ENCODE peak calls at places on chromosome 11, in five cellular contexts. D is ascending aorta, I is heart right ventricle, S is mesothelial cell of epicardium, P is GM13976. O is an unnamed sample.

GRCh38 chr11:69801513-69802335 is 17.5 kb downstream of the FGF3 start:
- DNase-seq in I (no peak), D (no peak), S (peak), P (peak), O (peak)

GRCh38 chr11:11611381-11611780 is 10.4 kb downstream of the GALNT18 start:
- DNase-seq in P (no peak), S (no peak), I (peak), D (no peak), O (no peak)

GRCh38 chr11:65274734-65275682 is 13.2 kb downstream of the POLA2 start:
- DNase-seq in I (peak), S (peak), P (peak), D (peak), O (peak)

GRCh38 chr11:68826726-68827125 is 15.0 kb downstream of the CPT1A start:
- DNase-seq in S (no peak), D (no peak), P (no peak), I (no peak), O (no peak)

GRCh38 chr11:13140873-13141655 is 131.9 kb downstream of the RASSF10 start:
- DNase-seq in D (no peak), I (no peak), S (no peak), P (no peak), O (no peak)

GRCh38 chr11:17991799-17992433 is 20.9 kb downstream of the SERGEF start:
- DNase-seq in S (no peak), I (peak), D (no peak), P (peak), O (peak)

GRCh38 chr11:16226245-16226644 is 130.1 kb downstream of the SOX6 start:
- DNase-seq in S (no peak), I (peak), D (no peak), P (no peak), O (no peak)

GRCh38 chr11:127136438-127136837 is 135.9 kb upstream of the KIRREL3 start:
- DNase-seq in P (no peak), S (no peak), D (no peak), I (no peak), O (no peak)

GRCh38 chr11:121522043-121522941 is 69.5 kb upstream of the SORL1-AS1 start:
- DNase-seq in S (no peak), D (no peak), P (no peak), I (no peak), O (no peak)

GRCh38 chr11:111088872-111089271 is 156.7 kb upstream of the POU2AF2 start:
- DNase-seq in P (no peak), D (no peak), I (no peak), S (no peak), O (no peak)

GRCh38 chr11:69368119-69368880 is 74.3 kb downstream of the MYEOV start:
- DNase-seq in I (peak), S (no peak), P (no peak), D (peak), O (no peak)

GRCh38 chr11:93519179-93519578 is 24.0 kb downstream of the SMCO4 start:
- DNase-seq in D (no peak), I (no peak), S (no peak), P (no peak), O (no peak)

GRCh38 chr11:68439355-68440065 is 21.0 kb upstream of the PPP6R3 start:
- DNase-seq in D (no peak), P (no peak), S (no peak), I (no peak), O (no peak)

GRCh38 chr11:291281-292210 is 2.6 kb downstream of the PGGHG start:
- DNase-seq in S (no peak), P (no peak), I (no peak), D (no peak), O (no peak)

GRCh38 chr11:32034149-32034548 is 56.7 kb upstream of the RCN1 start:
- DNase-seq in P (no peak), I (no peak), S (no peak), D (no peak), O (no peak)

DNA sequence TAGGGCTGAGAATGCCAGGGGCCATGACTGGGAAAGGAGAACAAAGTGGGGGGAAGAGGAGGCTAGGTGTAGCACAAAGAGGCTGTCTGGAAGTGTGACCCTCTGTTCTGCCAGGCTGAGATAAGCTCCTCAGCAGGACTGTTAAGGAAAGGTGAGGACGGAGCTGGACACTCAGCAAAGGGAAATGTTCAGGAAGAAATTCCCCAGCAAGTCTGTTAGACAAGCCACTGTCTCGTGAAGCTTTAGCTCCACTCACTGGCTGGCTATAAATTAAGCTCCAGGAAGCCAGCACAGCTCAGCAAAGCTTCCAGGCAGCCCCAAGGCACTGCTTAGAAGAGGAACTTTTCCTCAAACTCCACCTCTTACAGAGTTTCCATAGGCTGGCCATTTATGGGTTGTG is 181.2 kb upstream of the API5 start:
- DNase-seq in S (no peak), P (no peak), D (no peak), I (peak), O (no peak)
- TF ChIP-seq CTCF in S (no peak), P (no peak), D (no peak), I (no peak), O (peak)

GRCh38 chr11:45038923-45039322 is 88.2 kb upstream of the TP53I11 start:
- DNase-seq in S (no peak), I (no peak), D (no peak), P (no peak), O (no peak)

GRCh38 chr11:45036733-45037132 is 86.0 kb upstream of the TP53I11 start:
- DNase-seq in I (no peak), S (no peak), D (peak), P (no peak), O (no peak)

GRCh38 chr11:45035440-45035839 is 84.8 kb upstream of the TP53I11 start:
- DNase-seq in S (no peak), P (no peak), D (peak), I (no peak), O (no peak)

GRCh38 chr11:45037425-45038005 is 86.8 kb upstream of the TP53I11 start:
- DNase-seq in P (no peak), S (no peak), I (no peak), D (peak), O (no peak)

DNA sequence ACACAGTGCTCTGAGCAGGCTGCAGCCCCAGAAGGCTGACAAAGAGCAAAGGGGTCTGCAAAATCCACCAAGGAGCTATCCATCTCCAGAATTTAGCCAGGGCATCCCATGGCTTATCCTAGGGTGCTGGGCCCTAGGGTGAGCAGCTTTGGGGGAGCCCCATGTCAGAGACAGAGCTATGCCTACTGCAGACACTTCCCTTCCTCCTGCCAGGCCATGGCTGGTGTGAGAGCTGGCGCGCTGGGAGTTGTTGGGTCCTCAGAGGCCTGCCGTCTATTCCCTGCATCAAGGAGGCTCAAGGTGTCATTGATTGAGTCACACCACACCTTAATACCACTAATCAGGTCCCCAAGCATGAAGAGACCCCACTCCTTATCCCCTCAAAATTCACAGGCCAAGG is 85.3 kb upstream of the TP53I11 start:
- DNase-seq in P (no peak), D (peak), I (no peak), S (no peak), O (no peak)
- TF ChIP-seq CTCF in P (no peak), D (no peak), I (no peak), S (no peak), O (no peak)

DNA sequence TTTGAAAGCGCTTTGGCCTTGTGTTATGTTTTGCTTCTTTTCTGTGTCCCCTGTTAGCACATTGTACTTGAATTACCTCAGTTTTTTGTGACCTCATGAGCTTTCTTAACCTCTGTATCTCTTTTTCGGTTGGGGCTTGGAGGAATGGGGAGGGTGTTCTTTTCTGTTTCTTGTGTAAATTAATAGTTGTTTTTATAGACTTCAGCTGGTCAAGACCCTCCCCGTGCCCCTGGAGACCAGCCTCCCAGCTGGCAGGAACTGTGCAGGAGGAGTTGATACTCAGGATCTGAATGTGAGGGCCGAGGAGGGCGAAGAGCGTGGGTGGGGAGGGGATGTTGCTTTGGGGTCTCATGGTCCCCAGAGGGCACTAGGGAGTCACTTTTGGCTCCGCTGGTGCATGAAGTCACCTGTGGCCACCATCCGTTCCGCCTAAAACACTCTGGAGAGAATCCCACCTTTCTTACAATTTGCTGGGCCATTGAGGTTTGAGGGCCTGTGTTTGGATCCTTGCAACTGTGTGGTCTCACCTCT is 44.3 kb upstream of the NNMT start:
- DNase-seq in I (no peak), P (no peak), S (no peak), D (no peak), O (no peak)
- TF ChIP-seq CTCF in I (no peak), P (no peak), S (no peak), D (no peak), O (no peak)

DNA sequence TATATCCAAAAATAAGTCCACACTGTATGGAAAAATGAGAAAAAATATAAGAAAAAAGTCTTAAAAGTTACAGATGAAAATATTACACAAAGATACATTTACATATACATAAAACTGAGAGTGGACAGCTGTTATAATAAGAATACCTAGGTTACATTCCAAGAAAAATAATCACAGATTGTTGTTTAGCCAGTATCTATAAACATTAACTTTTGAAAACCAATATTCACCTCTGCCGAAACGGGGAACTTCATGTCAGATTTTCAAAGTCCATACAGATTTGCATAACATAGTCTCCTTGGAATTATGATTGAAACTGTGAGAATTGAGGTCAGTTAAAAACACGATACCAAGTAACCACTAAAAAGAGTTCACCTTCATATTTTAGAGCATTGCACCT is 34.6 kb downstream of the ZNF195 start:
- DNase-seq in D (no peak), I (no peak), S (no peak), P (no peak), O (no peak)
- TF ChIP-seq CTCF in D (no peak), I (no peak), S (no peak), P (no peak), O (no peak)

GRCh38 chr11:19742595-19743292 is 30.1 kb downstream of the NAV2 start:
- DNase-seq in D (peak), S (peak), I (peak), P (peak), O (peak)
- TF ChIP-seq CTCF in D (peak), S (peak), I (peak), P (peak), O (peak)

GRCh38 chr11:113991170-113991569 is 16.3 kb downstream of the HTR3A start:
- DNase-seq in D (no peak), I (peak), S (peak), P (no peak), O (no peak)
- TF ChIP-seq CTCF in D (no peak), I (no peak), S (no peak), P (no peak), O (no peak)